ENCODE peak calls at places on chromosomes 2 and 18, in eight cellular contexts. M is uterus, K is neural crest cell, D is pancreas, F is PC-3, R is heart right ventricle, Y is GM13976, N is spleen. S is an unnamed sample.

GRCh38 chr2:181786371-181787228 is 104.9 kb upstream of the ITPRID2 start:
- DNase-seq in N (no peak), Y (no peak), K (no peak), F (no peak), R (no peak), D (no peak), M (no peak), S (no peak)

GRCh38 chr2:80489718-80490117 is 185.2 kb upstream of the LRRTM1 start:
- DNase-seq in D (no peak), N (no peak), Y (no peak), R (no peak), M (no peak), K (no peak), F (peak), S (no peak)

GRCh38 chr18:78736015-78736690 is 243.5 kb upstream of the SALL3 start:
- DNase-seq in Y (no peak), M (no peak), R (no peak), N (peak), F (no peak), D (no peak), K (no peak), S (no peak)

GRCh38 chr2:165067958-165068612 is 112.8 kb upstream of the SLC38A11 start:
- DNase-seq in M (no peak), F (peak), D (no peak), N (no peak), R (peak), K (peak), Y (no peak), S (no peak)

GRCh38 chr2:120468136-120468535 is 122.2 kb downstream of the INHBB start:
- DNase-seq in F (no peak), N (peak), Y (no peak), D (no peak), M (no peak), K (no peak), R (no peak), S (no peak)

GRCh38 chr2:27828305-27828704 is 56.8 kb downstream of the MRPL33 start:
- DNase-seq in R (no peak), K (no peak), D (no peak), N (no peak), Y (no peak), F (no peak), M (no peak), S (no peak)

GRCh38 chr18:78969574-78970315 is 9.9 kb upstream of the SALL3 start:
- DNase-seq in M (no peak), F (no peak), Y (no peak), N (no peak), R (no peak), D (no peak), K (no peak), S (no peak)

GRCh38 chr2:177984739-177985138 is 87.8 kb downstream of the PDE11A start:
- DNase-seq in N (no peak), M (no peak), F (peak), R (no peak), K (no peak), D (no peak), Y (no peak), S (no peak)

GRCh38 chr18:26655614-26656400 is 107.5 kb upstream of the KCTD1 start:
- DNase-seq in M (peak), N (no peak), F (peak), D (peak), K (peak), R (peak), Y (no peak), S (no peak)

GRCh38 chr2:120461546-120462537 is 115.9 kb downstream of the INHBB start:
- DNase-seq in F (no peak), M (no peak), Y (no peak), K (no peak), N (peak), D (no peak), R (no peak), S (no peak)

GRCh38 chr2:99811544-99811943 is 321.7 kb upstream of the REV1 start:
- DNase-seq in F (peak), Y (no peak), M (no peak), N (no peak), K (no peak), R (no peak), D (no peak), S (no peak)

GRCh38 chr2:98374958-98375570 is 28.8 kb downstream of the CNGA3 start:
- DNase-seq in N (no peak), M (no peak), D (no peak), R (no peak), Y (no peak), F (no peak), K (no peak), S (no peak)

GRCh38 chr2:64534363-64534762 is 10.2 kb downstream of the AFTPH start:
- DNase-seq in N (no peak), M (no peak), R (no peak), Y (no peak), K (no peak), D (no peak), F (peak), S (no peak)

GRCh38 chr2:2840101-2840531 is 509.0 kb upstream of the MYT1L start:
- DNase-seq in F (no peak), D (no peak), Y (no peak), N (peak), K (no peak), M (no peak), R (no peak), S (no peak)

GRCh38 chr2:45823723-45824206 is 172.3 kb downstream of the PRKCE start:
- DNase-seq in N (no peak), K (no peak), M (peak), F (peak), D (peak), Y (no peak), R (peak), S (no peak)

GRCh38 chr2:20156826-20157605 is 67.9 kb downstream of the SDC1 start:
- DNase-seq in R (no peak), D (no peak), M (no peak), Y (no peak), K (no peak), N (no peak), F (no peak), S (no peak)

GRCh38 chr2:240995041-240995960 is 3.1 kb upstream of the SNED1 start:
- DNase-seq in R (no peak), M (no peak), N (peak), D (no peak), Y (no peak), F (no peak), K (no peak), S (no peak)

GRCh38 chr2:57711991-57712390 is 334.6 kb upstream of the VRK2 start:
- DNase-seq in K (no peak), N (no peak), Y (no peak), D (no peak), M (no peak), R (no peak), F (no peak), S (no peak)

GRCh38 chr2:230929381-230930148 is 4.5 kb upstream of the GPR55 start:
- DNase-seq in M (no peak), F (no peak), D (no peak), K (no peak), R (no peak), Y (no peak), N (peak), S (no peak)

GRCh38 chr18:22828171-22828570 is 105.0 kb upstream of the RBBP8 start:
- DNase-seq in R (no peak), D (no peak), N (no peak), F (peak), M (no peak), Y (no peak), K (no peak), S (no peak)

GRCh38 chr2:37168217-37168981 is 11.6 kb upstream of the EIF2AK2 start:
- DNase-seq in N (no peak), D (no peak), K (no peak), Y (peak), M (no peak), F (peak), R (no peak), S (peak)

GRCh38 chr2:195563857-195564512 is 93.0 kb upstream of the SLC39A10 start:
- DNase-seq in M (no peak), N (peak), F (peak), K (no peak), D (no peak), Y (no peak), R (no peak), S (no peak)

GRCh38 chr2:10355471-10356458 is 53.1 kb downstream of the HPCAL1 start:
- DNase-seq in N (no peak), M (no peak), D (peak), Y (no peak), K (no peak), F (peak), R (no peak), S (no peak)

GRCh38 chr2:98457045-98457696 is 12.5 kb downstream of the INPP4A start:
- DNase-seq in D (no peak), M (no peak), N (no peak), K (no peak), F (peak), R (no peak), Y (no peak), S (no peak)

GRCh38 chr2:99971326-99971965 is 170.9 kb downstream of the AFF3 start:
- DNase-seq in K (no peak), D (no peak), M (no peak), F (peak), Y (no peak), N (no peak), R (no peak), S (no peak)

GRCh38 chr2:11652555-11652954 is 17.4 kb downstream of the NTSR2 start:
- DNase-seq in M (no peak), K (no peak), D (no peak), N (no peak), Y (no peak), R (no peak), F (no peak), S (no peak)

GRCh38 chr2:76083248-76083647 is 372.5 kb upstream of the GCFC2 start:
- DNase-seq in K (no peak), R (no peak), F (no peak), M (no peak), Y (no peak), D (no peak), N (no peak), S (no peak)

GRCh38 chr18:56569391-56569790 is 69.0 kb downstream of the TXNL1 start:
- DNase-seq in R (no peak), D (no peak), K (no peak), Y (no peak), F (no peak), N (no peak), M (no peak), S (no peak)

GRCh38 chr2:36449943-36450392 is 94.4 kb downstream of the CRIM1 start:
- DNase-seq in M (no peak), D (no peak), N (no peak), K (no peak), F (no peak), R (no peak), Y (no peak), S (no peak)

GRCh38 chr18:57433492-57434176 is 1.5 kb upstream of the ONECUT2 start:
- DNase-seq in D (no peak), M (no peak), Y (no peak), N (no peak), R (no peak), F (peak), K (peak), S (peak)

GRCh38 chr18:34933880-34934689 is 107.1 kb upstream of the MAPRE2 start:
- DNase-seq in N (no peak), K (no peak), Y (no peak), F (no peak), R (no peak), D (no peak), M (no peak), S (no peak)

GRCh38 chr18:8982416-8983183 is 119.9 kb upstream of the NDUFV2 start:
- DNase-seq in D (no peak), N (no peak), R (no peak), F (peak), K (peak), M (no peak), Y (no peak), S (peak)
- TF ChIP-seq CTCF in D (no peak), N (no peak), R (peak), F (peak), K (peak), M (no peak), Y (peak), S (peak)

GRCh38 chr2:144511222-144511855 is 8.6 kb downstream of the ZEB2 start:
- DNase-seq in N (no peak), Y (no peak), D (no peak), F (no peak), K (no peak), M (no peak), R (no peak), S (no peak)

GRCh38 chr2:144513388-144514100 is 6.4 kb downstream of the ZEB2 start:
- DNase-seq in N (peak), F (no peak), D (no peak), M (no peak), K (no peak), R (peak), Y (no peak), S (no peak)

GRCh38 chr2:144512421-144513272 is 7.3 kb downstream of the ZEB2 start:
- DNase-seq in N (no peak), D (no peak), R (no peak), F (no peak), K (no peak), M (no peak), Y (no peak), S (no peak)

GRCh38 chr2:144510206-144510991 is 9.5 kb downstream of the ZEB2 start:
- DNase-seq in R (no peak), D (no peak), Y (peak), F (no peak), M (no peak), K (no peak), N (no peak), S (no peak)

DNA sequence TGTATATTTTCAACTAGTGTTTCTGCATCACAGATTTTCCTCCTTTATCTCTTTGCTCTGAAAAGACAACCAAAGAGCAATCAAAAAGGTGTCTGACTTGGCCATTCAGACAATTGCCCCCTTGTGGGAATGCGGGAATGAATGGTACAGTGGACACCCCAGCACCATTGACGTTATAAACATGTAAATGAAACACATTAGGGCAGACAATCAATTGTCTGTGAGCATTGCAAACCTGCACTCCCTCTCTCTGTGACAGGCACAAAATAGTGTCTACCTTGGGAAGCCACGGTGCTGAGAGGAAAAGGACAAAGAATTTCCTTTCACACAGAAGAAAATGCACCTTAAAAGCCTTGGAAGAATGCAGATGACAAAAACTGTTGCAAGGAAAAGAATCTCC is 8.0 kb downstream of the ZEB2 start:
- DNase-seq in Y (no peak), K (no peak), N (no peak), M (no peak), F (no peak), R (no peak), D (no peak), S (no peak)
- TF ChIP-seq CTCF in Y (no peak), K (no peak), N (no peak), M (no peak), F (no peak), R (no peak), D (no peak), S (no peak)

GRCh38 chr2:108417254-108417653 is 31.8 kb upstream of the GCC2 start:
- DNase-seq in N (no peak), K (no peak), F (peak), D (no peak), R (no peak), Y (no peak), M (no peak), S (no peak)
- TF ChIP-seq CTCF in N (no peak), K (no peak), F (peak), D (no peak), R (no peak), Y (peak), M (no peak), S (no peak)

DNA sequence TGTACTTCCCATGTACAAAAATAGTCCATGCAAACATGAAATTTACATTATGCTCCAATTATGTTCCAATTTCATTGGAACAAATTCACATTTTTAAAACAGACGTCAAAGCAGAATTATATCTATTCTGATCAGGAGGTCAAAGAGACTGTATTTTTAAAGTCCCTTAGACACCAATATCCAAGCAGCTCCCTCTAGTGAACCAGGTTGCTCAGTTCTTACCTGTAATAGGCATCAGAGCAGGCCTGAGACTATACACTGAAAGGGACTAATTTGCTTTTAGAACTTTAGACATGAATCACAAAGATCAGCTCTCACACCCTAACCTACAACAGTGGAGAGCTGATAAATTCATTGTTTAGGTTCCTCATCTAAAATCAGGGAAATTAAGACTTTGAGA is 273.9 kb downstream of the MBD2 start:
- DNase-seq in D (no peak), R (no peak), Y (no peak), M (no peak), K (no peak), F (peak), N (no peak), S (no peak)
- TF ChIP-seq CTCF in D (no peak), R (no peak), Y (no peak), M (no peak), K (no peak), F (no peak), N (no peak), S (no peak)